ENCODE peak calls at places on chromosomes 16 and 17, in eight cellular contexts. One of them, this sample, is unnamed.

GRCh38 chr17:45855691-45856315 is 11.1 kb downstream of the SPPL2C start:
- DNase-seq in transverse colon: no peak
- DNase-seq in vagina: no peak
- DNase-seq in heart left ventricle: no peak
- DNase-seq in ovary: no peak
- DNase-seq in H1: no peak
- DNase-seq in A549: no peak
- DNase-seq in suprapubic skin: no peak
- DNase-seq in this sample: no peak

GRCh38 chr16:27639588-27640276 is 89.8 kb downstream of the KATNIP start:
- DNase-seq in transverse colon: no peak
- DNase-seq in vagina: no peak
- DNase-seq in heart left ventricle: no peak
- DNase-seq in ovary: no peak
- DNase-seq in H1: peak; percentile 55
- DNase-seq in A549: peak; percentile 53
- DNase-seq in suprapubic skin: no peak
- DNase-seq in this sample: no peak

GRCh38 chr16:55039511-55039910 is 108.8 kb downstream of the IRX5 start:
- DNase-seq in transverse colon: no peak
- DNase-seq in vagina: peak; percentile 34
- DNase-seq in heart left ventricle: no peak
- DNase-seq in ovary: no peak
- DNase-seq in H1: no peak
- DNase-seq in A549: no peak
- DNase-seq in suprapubic skin: peak; percentile 16
- DNase-seq in this sample: no peak

GRCh38 chr17:43316522-43317142 is 82.2 kb upstream of the ARL4D start:
- DNase-seq in transverse colon: no peak
- DNase-seq in vagina: no peak
- DNase-seq in heart left ventricle: no peak
- DNase-seq in ovary: no peak
- DNase-seq in H1: no peak
- DNase-seq in A549: no peak
- DNase-seq in suprapubic skin: peak; percentile 73
- DNase-seq in this sample: no peak

GRCh38 chr17:17398928-17399926 is 77.6 kb upstream of the MED9 start:
- DNase-seq in transverse colon: no peak
- DNase-seq in vagina: no peak
- DNase-seq in heart left ventricle: no peak
- DNase-seq in ovary: no peak
- DNase-seq in H1: no peak
- DNase-seq in A549: no peak
- DNase-seq in suprapubic skin: no peak
- DNase-seq in this sample: no peak

GRCh38 chr16:73326770-73327470 is 279.0 kb upstream of the ZFHX3 start:
- DNase-seq in transverse colon: no peak
- DNase-seq in vagina: no peak
- DNase-seq in heart left ventricle: no peak
- DNase-seq in ovary: no peak
- DNase-seq in H1: no peak
- DNase-seq in A549: no peak
- DNase-seq in suprapubic skin: no peak
- DNase-seq in this sample: no peak

GRCh38 chr16:59459811-59460210 is 725.7 kb upstream of the GOT2 start:
- DNase-seq in transverse colon: no peak
- DNase-seq in vagina: no peak
- DNase-seq in heart left ventricle: no peak
- DNase-seq in ovary: no peak
- DNase-seq in H1: no peak
- DNase-seq in A549: no peak
- DNase-seq in suprapubic skin: no peak
- DNase-seq in this sample: no peak

GRCh38 chr17:38761612-38762011 is 9.1 kb downstream of the PSMB3 start:
- DNase-seq in transverse colon: no peak
- DNase-seq in vagina: no peak
- DNase-seq in heart left ventricle: no peak
- DNase-seq in ovary: no peak
- DNase-seq in H1: peak; percentile 75
- DNase-seq in A549: peak; percentile 81
- DNase-seq in suprapubic skin: no peak
- DNase-seq in this sample: no peak

GRCh38 chr16:67372664-67373063 is 20.6 kb downstream of the TPPP3 start:
- DNase-seq in transverse colon: no peak
- DNase-seq in vagina: no peak
- DNase-seq in heart left ventricle: no peak
- DNase-seq in ovary: no peak
- DNase-seq in H1: no peak
- DNase-seq in A549: peak; percentile 41
- DNase-seq in suprapubic skin: no peak
- DNase-seq in this sample: no peak

GRCh38 chr17:49371178-49371834 is 9.3 kb upstream of the ZNF652 start:
- DNase-seq in transverse colon: no peak
- DNase-seq in vagina: no peak
- DNase-seq in heart left ventricle: no peak
- DNase-seq in ovary: no peak
- DNase-seq in H1: peak; percentile 92
- DNase-seq in A549: no peak
- DNase-seq in suprapubic skin: peak; percentile 59
- DNase-seq in this sample: no peak

DNA sequence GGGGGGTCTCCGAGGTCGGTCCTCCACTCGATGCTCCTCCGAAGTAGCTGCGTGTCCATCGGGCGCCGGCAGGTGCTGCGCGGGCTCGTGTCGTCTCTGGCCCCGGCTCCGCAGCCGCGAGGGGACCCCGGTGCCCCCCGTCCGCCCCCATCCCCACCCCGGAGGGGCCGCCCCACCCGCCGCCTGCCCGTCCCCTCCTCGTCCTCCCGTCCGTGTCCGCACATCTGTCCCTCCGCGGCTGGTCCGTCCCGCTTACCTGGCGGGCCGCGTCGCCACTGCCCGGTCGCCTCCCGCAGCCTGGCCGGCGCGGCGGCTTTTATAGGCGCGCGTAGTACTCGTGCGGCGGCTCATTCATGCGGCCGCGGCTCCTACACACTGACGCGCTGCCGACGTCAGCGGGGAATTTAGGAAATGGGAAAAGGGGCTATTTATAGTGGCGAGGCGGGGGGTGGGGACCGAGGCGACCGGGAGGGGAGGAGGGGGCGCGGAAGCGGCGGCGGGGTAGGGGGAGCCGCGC is 4.0 kb upstream of the HIC1 start:
- DNase-seq in transverse colon: peak; percentile 37
- DNase-seq in vagina: no peak
- DNase-seq in heart left ventricle: peak; percentile 59
- DNase-seq in ovary: peak; percentile 76
- DNase-seq in H1: peak; percentile 55
- DNase-seq in A549: peak; percentile 58
- DNase-seq in suprapubic skin: no peak
- DNase-seq in this sample: no peak
- TF ChIP-seq POLR2A in transverse colon: no peak
- TF ChIP-seq POLR2A in vagina: no peak
- TF ChIP-seq POLR2A in heart left ventricle: no peak
- TF ChIP-seq POLR2A in ovary: no peak
- TF ChIP-seq POLR2A in H1: no peak
- TF ChIP-seq POLR2A in A549: no peak
- TF ChIP-seq POLR2A in suprapubic skin: no peak
- TF ChIP-seq POLR2A in this sample: no peak

DNA sequence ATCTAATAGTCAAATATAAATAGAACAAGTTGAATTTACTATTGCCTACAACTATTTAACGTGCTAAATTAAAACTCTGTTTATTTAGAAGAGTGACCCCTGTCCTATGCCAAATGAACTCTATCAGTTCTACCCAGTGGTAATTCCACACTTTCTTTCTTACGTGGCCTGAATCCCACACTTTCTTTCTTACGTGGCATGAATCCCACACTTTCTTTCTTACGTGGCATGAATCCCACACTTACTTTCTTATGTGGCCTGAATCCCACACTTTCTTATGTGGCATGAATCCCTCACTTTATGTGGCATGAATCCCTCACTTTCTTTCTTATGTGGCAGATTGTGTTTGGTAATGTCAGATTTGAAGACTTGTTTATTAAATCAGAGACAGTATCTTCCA is 6.2 kb downstream of the FOXK2 start:
- DNase-seq in transverse colon: no peak
- DNase-seq in vagina: no peak
- DNase-seq in heart left ventricle: no peak
- DNase-seq in ovary: no peak
- DNase-seq in H1: no peak
- DNase-seq in A549: no peak
- DNase-seq in suprapubic skin: no peak
- DNase-seq in this sample: no peak
- H3K4me1 ChIP-seq in transverse colon: peaks cover 44% of the 10 kb centered on the region
- H3K4me1 ChIP-seq in vagina: peaks cover 92% of the 10 kb centered on the region
- H3K4me1 ChIP-seq in heart left ventricle: peaks cover 67% of the 10 kb centered on the region
- H3K4me1 ChIP-seq in ovary: peaks cover 27% of the 10 kb centered on the region
- H3K4me1 ChIP-seq in H1: peaks cover 7% of the 10 kb centered on the region
- H3K4me1 ChIP-seq in A549: peaks cover 50% of the 10 kb centered on the region
- H3K4me1 ChIP-seq in suprapubic skin: peaks cover 80% of the 10 kb centered on the region
- H3K4me1 ChIP-seq in this sample: peaks cover 27% of the 10 kb centered on the region

GRCh38 chr16:51638338-51639135 is 487.5 kb upstream of the SALL1 start:
- DNase-seq in transverse colon: no peak
- DNase-seq in vagina: no peak
- DNase-seq in heart left ventricle: no peak
- DNase-seq in ovary: no peak
- DNase-seq in H1: no peak
- DNase-seq in A549: no peak
- DNase-seq in suprapubic skin: no peak
- DNase-seq in this sample: no peak
- H3K27ac ChIP-seq in transverse colon: no peak overlapping the region
- H3K27ac ChIP-seq in vagina: no peak overlapping the region
- H3K27ac ChIP-seq in heart left ventricle: no peak overlapping the region
- H3K27ac ChIP-seq in ovary: no peak overlapping the region
- H3K27ac ChIP-seq in H1: no peak overlapping the region
- H3K27ac ChIP-seq in A549: no peak overlapping the region
- H3K27ac ChIP-seq in suprapubic skin: no peak overlapping the region
- H3K27ac ChIP-seq in this sample: no peak overlapping the region

DNA sequence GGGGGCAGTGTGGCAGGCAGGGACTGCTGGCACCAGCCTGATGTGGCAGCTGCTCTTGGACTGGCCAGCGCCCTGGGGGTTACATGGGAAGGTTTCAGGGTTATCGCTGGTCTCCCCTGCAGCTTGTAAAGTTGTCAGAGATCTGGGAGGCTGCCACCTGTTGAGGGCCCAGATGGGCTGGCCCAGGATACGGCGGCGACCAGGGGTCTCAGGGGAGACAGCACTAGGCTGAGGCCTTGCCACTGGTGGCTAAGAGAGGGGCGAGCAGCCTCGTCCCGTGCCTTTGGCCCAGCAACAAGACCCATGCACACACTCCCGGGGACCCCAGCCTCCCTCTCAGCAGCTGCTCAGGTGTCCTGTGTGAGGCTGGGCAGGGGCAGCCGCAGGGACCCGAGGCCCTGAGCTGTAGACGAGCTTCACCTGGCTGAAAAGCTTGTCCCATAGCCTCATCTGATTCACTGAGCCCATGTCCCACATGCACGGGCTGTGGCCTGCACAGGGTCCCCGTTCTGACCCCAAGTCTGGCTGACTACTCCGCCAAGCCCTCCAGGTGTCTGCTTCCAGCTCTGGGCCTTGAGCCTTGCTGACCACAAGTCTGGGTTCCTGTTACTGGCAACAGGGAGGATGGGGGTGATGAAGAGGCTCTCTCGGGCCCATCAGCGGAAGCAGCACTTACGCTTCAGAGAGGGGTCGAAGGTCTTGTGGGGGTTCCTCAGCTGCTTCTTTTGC is 6.2 kb downstream of the DUS1L start:
- DNase-seq in transverse colon: no peak
- DNase-seq in vagina: no peak
- DNase-seq in heart left ventricle: peak; percentile 21
- DNase-seq in ovary: no peak
- DNase-seq in H1: no peak
- DNase-seq in A549: no peak
- DNase-seq in suprapubic skin: no peak
- DNase-seq in this sample: no peak
- TF ChIP-seq POLR2A in transverse colon: no peak
- TF ChIP-seq POLR2A in vagina: no peak
- TF ChIP-seq POLR2A in heart left ventricle: no peak
- TF ChIP-seq POLR2A in ovary: no peak
- TF ChIP-seq POLR2A in H1: peak; percentile 55
- TF ChIP-seq POLR2A in A549: no peak
- TF ChIP-seq POLR2A in suprapubic skin: no peak
- TF ChIP-seq POLR2A in this sample: no peak

GRCh38 chr17:76561332-76561731 is 21.5 kb downstream of the PRCD start:
- DNase-seq in transverse colon: no peak
- DNase-seq in vagina: no peak
- DNase-seq in heart left ventricle: no peak
- DNase-seq in ovary: no peak
- DNase-seq in H1: no peak
- DNase-seq in A549: no peak
- DNase-seq in suprapubic skin: no peak
- DNase-seq in this sample: no peak
- H3K4me1 ChIP-seq in transverse colon: peaks cover 43% of the 10 kb centered on the region
- H3K4me1 ChIP-seq in vagina: peaks cover 58% of the 10 kb centered on the region
- H3K4me1 ChIP-seq in heart left ventricle: peaks cover 49% of the 10 kb centered on the region
- H3K4me1 ChIP-seq in ovary: peaks cover 26% of the 10 kb centered on the region
- H3K4me1 ChIP-seq in H1: peaks cover 2% of the 10 kb centered on the region
- H3K4me1 ChIP-seq in A549: peaks cover 51% of the 10 kb centered on the region
- H3K4me1 ChIP-seq in suprapubic skin: peaks cover 55% of the 10 kb centered on the region
- H3K4me1 ChIP-seq in this sample: peaks cover 10% of the 10 kb centered on the region

DNA sequence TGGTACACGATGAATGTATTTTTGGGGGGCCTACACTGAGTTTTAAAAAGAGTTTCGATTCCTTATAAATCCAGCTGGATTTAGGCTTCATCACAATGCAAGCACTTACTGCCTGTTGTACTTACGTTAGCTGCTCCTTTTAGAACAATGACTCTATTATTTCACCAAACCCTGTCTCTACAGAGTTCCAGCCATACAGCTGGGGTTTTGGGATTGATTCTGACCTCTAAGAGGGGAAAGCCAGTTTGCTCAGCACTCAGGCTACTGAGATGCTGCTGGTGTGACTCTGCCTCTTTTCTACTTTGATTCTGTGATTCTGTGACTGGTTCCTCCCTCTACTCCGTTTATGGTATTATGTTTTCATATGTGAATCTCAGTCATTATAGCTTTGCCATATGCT is 329.7 kb downstream of the ABCC12 start:
- DNase-seq in transverse colon: no peak
- DNase-seq in vagina: no peak
- DNase-seq in heart left ventricle: no peak
- DNase-seq in ovary: no peak
- DNase-seq in H1: no peak
- DNase-seq in A549: no peak
- DNase-seq in suprapubic skin: no peak
- DNase-seq in this sample: no peak
- H3K27ac ChIP-seq in transverse colon: no peak overlapping the region
- H3K27ac ChIP-seq in vagina: no peak overlapping the region
- H3K27ac ChIP-seq in heart left ventricle: no peak overlapping the region
- H3K27ac ChIP-seq in ovary: no peak overlapping the region
- H3K27ac ChIP-seq in H1: no peak overlapping the region
- H3K27ac ChIP-seq in A549: no peak overlapping the region
- H3K27ac ChIP-seq in suprapubic skin: no peak overlapping the region
- H3K27ac ChIP-seq in this sample: no peak overlapping the region